ENCODE peak calls at places on chromosomes 4 and X, in eight cellular contexts. L, M, C, U, F, A, O and N are unnamed samples.
A peak's percentile ranks its signal among the peaks of the same experiment; 100 is the strongest.

GRCh38 chr4:48268956-48269860 is at the start of gene TEC:
- DNase-seq in L (peak; percentile 24), M (peak; percentile 17), C (peak; percentile 68), U (no peak), F (no peak), A (no peak), O (peak; percentile 77), N (peak; percentile 85)

GRCh38 chr4:70336043-70336442 is 1.3 kb downstream of the CABS1 start:
- DNase-seq in L (no peak), M (no peak), C (no peak), U (no peak), F (no peak), A (no peak), O (no peak), N (no peak)

GRCh38 chr4:125115476-125115875 is 199.3 kb upstream of the FAT4 start:
- DNase-seq in L (no peak), M (no peak), C (no peak), U (no peak), F (no peak), A (peak; percentile 41), O (no peak), N (no peak)

GRCh38 chr4:12041828-12042227 is 613.1 kb upstream of the HS3ST1 start:
- DNase-seq in L (no peak), M (no peak), C (peak; percentile 14), U (no peak), F (no peak), A (no peak), O (no peak), N (no peak)

GRCh38 chr4:121484633-121485032 is 103.8 kb upstream of the QRFPR start:
- DNase-seq in L (peak; percentile 22), M (no peak), C (peak; percentile 16), U (no peak), F (peak; percentile 51), A (peak; percentile 66), O (no peak), N (no peak)

GRCh38 chr4:151485541-151486131 is 76.7 kb downstream of the FHIP1A start:
- DNase-seq in L (no peak), M (no peak), C (no peak), U (no peak), F (no peak), A (no peak), O (no peak), N (no peak)

GRCh38 chrX:78375894-78376293 is 48.5 kb upstream of the CYSLTR1 start:
- DNase-seq in L (no peak), M (no peak), C (no peak), U (no peak), F (no peak), A (no peak), O (no peak), N (no peak)

GRCh38 chrX:133999013-133999705 is 13.8 kb upstream of the GPC3 start:
- DNase-seq in L (peak; percentile 59), M (no peak), C (no peak), U (no peak), F (no peak), A (no peak), O (no peak), N (no peak)

DNA sequence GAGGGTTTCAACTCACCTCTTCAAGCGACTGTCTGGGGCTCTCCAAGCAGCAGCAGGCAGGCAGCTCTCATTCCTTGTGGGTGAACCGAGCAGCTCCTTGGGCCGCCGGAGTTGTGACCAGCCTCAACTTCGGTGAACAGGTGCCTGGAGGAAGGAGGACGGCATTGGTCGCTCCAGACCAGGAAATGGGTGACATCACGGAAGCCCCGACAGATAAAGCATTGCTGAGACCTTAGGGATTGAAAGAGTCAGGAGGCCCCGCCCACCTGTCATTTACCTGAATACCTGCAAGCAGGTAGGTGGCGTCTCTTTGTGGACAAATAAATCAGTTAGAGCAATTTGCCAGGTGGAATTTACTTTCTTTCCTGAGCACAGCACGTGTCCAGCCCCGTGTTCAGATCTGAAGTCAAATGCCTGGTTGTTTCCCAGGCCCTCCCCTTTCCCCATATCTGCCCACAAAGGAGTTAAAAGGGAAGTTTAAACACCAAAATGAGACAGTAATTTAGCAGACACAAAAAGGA is at the start of gene LNX1:
- DNase-seq in L (no peak), M (no peak), C (peak; percentile 33), U (peak; percentile 90), F (no peak), A (no peak), O (peak; percentile 95), N (peak; percentile 83)
- TF ChIP-seq POLR2A in L (no peak), M (no peak), C (peak; percentile 44), U (no peak), F (no peak), A (no peak), O (peak; percentile 98), N (no peak)

GRCh38 chr4:96894621-96895020 is 1054.7 kb downstream of the PDHA2 start:
- DNase-seq in L (no peak), M (no peak), C (no peak), U (no peak), F (no peak), A (no peak), O (no peak), N (no peak)
- H3K9me3 ChIP-seq in L (no peaks in the 10 kb centered on the region), M (no peaks in the 10 kb centered on the region), C (no peaks in the 10 kb centered on the region), U (no peaks in the 10 kb centered on the region), F (peaks cover 4% of the 10 kb centered on the region), A (no peaks in the 10 kb centered on the region), O (no peaks in the 10 kb centered on the region), N (no peaks in the 10 kb centered on the region)

GRCh38 chr4:57109847-57110634 is at the start of gene IGFBP7:
- DNase-seq in L (peak; percentile 50), M (peak; percentile 53), C (peak; percentile 60), U (no peak), F (peak; percentile 86), A (no peak), O (peak; percentile 51), N (no peak)
- TF ChIP-seq POLR2A in L (peak; percentile 66), M (peak; percentile 83), C (no peak), U (no peak), F (no peak), A (peak; percentile 88), O (no peak), N (no peak)

DNA sequence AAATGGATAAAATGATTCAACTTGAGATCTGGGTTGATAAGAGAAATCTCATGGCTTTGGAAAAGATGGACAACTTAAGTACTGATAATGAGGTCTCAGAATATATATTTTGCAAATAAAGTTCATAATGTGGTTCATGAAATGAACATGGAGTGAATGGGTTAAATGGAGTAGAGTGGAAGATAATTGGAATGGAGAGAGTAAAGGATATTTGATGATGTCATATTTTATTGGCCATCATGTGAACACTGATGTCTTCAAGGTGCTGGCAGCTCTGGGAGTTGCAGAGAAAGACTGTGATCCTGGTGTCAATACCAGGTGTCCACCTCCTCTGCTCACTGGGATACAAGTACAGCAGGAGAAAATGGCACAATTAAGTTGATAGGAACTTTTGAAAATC is 133.9 kb upstream of the ZXDA start:
- DNase-seq in L (no peak), M (no peak), C (no peak), U (no peak), F (no peak), A (no peak), O (no peak), N (no peak)
- H3K9me3 ChIP-seq in L (no peaks in the 10 kb centered on the region), M (peaks cover 14% of the 10 kb centered on the region), C (no peaks in the 10 kb centered on the region), U (peaks cover 20% of the 10 kb centered on the region), F (peaks cover 26% of the 10 kb centered on the region), A (peaks cover 9% of the 10 kb centered on the region), O (no peaks in the 10 kb centered on the region), N (no peaks in the 10 kb centered on the region)

GRCh38 chr4:140752669-140753068 is 3.5 kb downstream of the TBC1D9 start:
- DNase-seq in L (no peak), M (no peak), C (no peak), U (no peak), F (no peak), A (no peak), O (no peak), N (no peak)

GRCh38 chr4:140755811-140756291 is 334 bp downstream of the TBC1D9 start:
- DNase-seq in L (peak; percentile 36), M (no peak), C (no peak), U (peak; percentile 56), F (peak; percentile 89), A (peak; percentile 46), O (peak; percentile 73), N (no peak)

GRCh38 chr4:140757220-140757607 is 1.0 kb upstream of the TBC1D9 start:
- DNase-seq in L (no peak), M (no peak), C (no peak), U (no peak), F (no peak), A (no peak), O (no peak), N (no peak)

GRCh38 chr4:140754918-140755810 is 1.0 kb downstream of the TBC1D9 start:
- DNase-seq in L (no peak), M (no peak), C (no peak), U (no peak), F (no peak), A (no peak), O (no peak), N (no peak)

DNA sequence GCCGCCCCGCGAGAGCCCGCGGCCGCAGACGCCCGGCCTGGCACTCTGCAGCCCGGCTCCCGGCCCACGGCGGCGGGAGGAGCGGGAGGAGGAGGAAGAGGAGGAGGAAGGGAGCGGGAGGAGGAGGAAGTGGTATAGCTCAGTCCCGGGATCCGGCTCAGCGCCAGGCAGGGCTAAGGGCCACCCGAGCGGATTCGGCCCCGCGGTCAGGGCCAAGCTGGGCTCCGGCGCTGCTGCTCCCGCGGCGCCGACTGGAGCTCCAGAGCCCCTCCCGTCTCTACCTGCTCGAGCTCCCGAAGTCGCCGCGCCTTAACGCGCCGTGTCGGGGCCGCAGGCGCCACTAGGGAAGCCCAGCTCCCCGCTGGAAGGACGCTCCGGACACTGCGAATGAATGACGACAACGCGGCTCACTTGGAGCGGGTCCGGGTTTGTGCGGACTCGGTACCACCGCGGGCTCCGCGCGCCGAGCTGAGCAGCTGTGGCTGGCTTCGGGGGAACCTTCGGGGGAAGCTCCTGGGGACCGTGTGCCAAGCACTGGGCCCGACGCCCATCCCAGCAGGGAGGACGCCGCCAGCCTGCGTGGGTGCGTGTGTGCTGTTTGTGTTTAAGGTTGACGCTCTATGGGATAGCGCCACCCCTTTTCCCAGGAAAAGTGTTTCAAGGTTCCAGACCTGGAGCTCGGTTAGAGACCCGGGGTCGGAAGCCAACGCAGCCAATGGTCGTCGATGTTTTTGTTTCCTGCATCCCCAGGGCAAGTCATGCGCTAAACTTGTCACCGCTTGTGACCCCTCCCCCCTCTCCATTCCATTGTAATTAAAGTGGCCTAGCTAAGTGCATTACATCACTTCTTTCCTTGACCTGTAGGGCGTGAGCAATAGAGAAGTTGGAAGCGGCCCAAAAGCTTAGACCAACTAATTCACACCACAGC is at the start of gene TBC1D9:
- DNase-seq in L (peak; percentile 81), M (peak; percentile 38), C (no peak), U (peak; percentile 86), F (peak; percentile 91), A (peak; percentile 55), O (peak; percentile 94), N (peak; percentile 84)
- TF ChIP-seq POLR2A in L (peak; percentile 55), M (peak; percentile 34), C (no peak), U (peak; percentile 71), F (peak; percentile 23), A (no peak), O (peak; percentile 58), N (peak; percentile 29)

GRCh38 chr4:189840356-189840755 is 100.3 kb upstream of the FRG1 start:
- DNase-seq in L (no peak), M (no peak), C (no peak), U (no peak), F (no peak), A (no peak), O (no peak), N (no peak)

GRCh38 chr4:189845145-189845846 is 95.4 kb upstream of the FRG1 start:
- DNase-seq in L (no peak), M (no peak), C (no peak), U (no peak), F (no peak), A (peak; percentile 1), O (no peak), N (no peak)

GRCh38 chr4:189838821-189839497 is 101.7 kb upstream of the FRG1 start:
- DNase-seq in L (no peak), M (no peak), C (no peak), U (no peak), F (no peak), A (no peak), O (no peak), N (no peak)

GRCh38 chr4:189843392-189844009 is 97.2 kb upstream of the FRG1 start:
- DNase-seq in L (no peak), M (no peak), C (no peak), U (no peak), F (no peak), A (no peak), O (no peak), N (no peak)
- H3K9me3 ChIP-seq in L (no peaks in the 10 kb centered on the region), M (no peaks in the 10 kb centered on the region), C (no peaks in the 10 kb centered on the region), U (no peaks in the 10 kb centered on the region), F (no peaks in the 10 kb centered on the region), A (peaks cover 23% of the 10 kb centered on the region), O (no peaks in the 10 kb centered on the region), N (no peaks in the 10 kb centered on the region)